ENCODE peak calls at places on chromosomes 2 and 18, in nine cellular contexts. R is adrenal gland; I is mucosa of descending colon; B is CD4-positive, alpha-beta T cell; X is uterus; U is HepG2; E is kidney; O is fibroblast of pulmonary artery; V is B cell. C is an unnamed sample.
A peak's percentile ranks its signal among the peaks of the same experiment; 100 is the strongest.

GRCh38 chr2:66573866-66574265 is 138.9 kb downstream of the MEIS1 start:
- DNase-seq in O (no peak), B (no peak), U (no peak), V (no peak), R (no peak), I (no peak), X (no peak), E (no peak), C (no peak)

GRCh38 chr2:111120253-111121027 is at the start of gene BCL2L11:
- DNase-seq in O (peak; percentile 94), I (peak; percentile 96), X (peak; percentile 92), B (peak; percentile 85), E (peak; percentile 98), U (peak; percentile 89), V (peak; percentile 96), R (peak; percentile 96), C (peak; percentile 88)

GRCh38 chr2:37892436-37893114 is 32.5 kb upstream of the RMDN2 start:
- DNase-seq in X (no peak), R (no peak), O (no peak), B (no peak), V (peak; percentile 58), E (no peak), U (no peak), I (no peak), C (peak; percentile 22)

GRCh38 chr2:36539631-36540030 is 58.3 kb downstream of the FEZ2 start:
- DNase-seq in V (no peak), X (no peak), E (no peak), I (no peak), R (no peak), O (peak; percentile 24), B (no peak), U (no peak), C (peak; percentile 54)

GRCh38 chr18:60804412-60804811 is 431.8 kb upstream of the MC4R start:
- DNase-seq in X (no peak), V (no peak), B (no peak), I (no peak), O (no peak), U (no peak), E (no peak), R (no peak), C (no peak)

GRCh38 chr18:59180150-59180845 is 39.7 kb upstream of the GRP start:
- DNase-seq in B (no peak), X (no peak), U (no peak), E (no peak), I (no peak), O (peak; percentile 38), V (no peak), R (no peak), C (peak; percentile 74)

GRCh38 chr2:42309366-42309765 is 51.7 kb downstream of the COX7A2L start:
- DNase-seq in B (no peak), E (no peak), O (no peak), R (no peak), V (no peak), I (no peak), U (no peak), X (no peak), C (no peak)

GRCh38 chr18:49070552-49070951 is 119.8 kb upstream of the SMAD7 start:
- DNase-seq in R (no peak), I (no peak), U (peak; percentile 91), B (no peak), V (no peak), E (no peak), O (no peak), X (no peak), C (no peak)

GRCh38 chr2:111930875-111931274 is 32.5 kb downstream of the MERTK start:
- DNase-seq in O (peak; percentile 65), R (no peak), X (no peak), B (no peak), V (no peak), I (no peak), U (no peak), E (no peak), C (peak; percentile 40)

GRCh38 chr2:66569321-66569851 is 134.5 kb downstream of the MEIS1 start:
- DNase-seq in E (no peak), B (no peak), V (no peak), X (peak; percentile 40), R (peak; percentile 65), O (peak; percentile 75), I (no peak), U (no peak), C (peak; percentile 78)

GRCh38 chr18:23105581-23106219 is 29.6 kb upstream of the CABLES1 start:
- DNase-seq in X (no peak), I (peak; percentile 79), U (no peak), E (no peak), B (no peak), R (no peak), O (no peak), V (no peak), C (no peak)

GRCh38 chr18:23108496-23108895 is 26.8 kb upstream of the CABLES1 start:
- DNase-seq in B (no peak), I (no peak), X (no peak), E (no peak), U (no peak), O (peak; percentile 54), R (no peak), V (no peak), C (peak; percentile 85)

GRCh38 chr18:23105030-23105429 is 30.3 kb upstream of the CABLES1 start:
- DNase-seq in X (no peak), I (no peak), O (no peak), B (no peak), U (no peak), R (no peak), V (no peak), E (no peak), C (no peak)

GRCh38 chr18:23107718-23108117 is 27.6 kb upstream of the CABLES1 start:
- DNase-seq in U (no peak), R (no peak), O (no peak), V (no peak), B (no peak), X (no peak), I (no peak), E (no peak), C (no peak)

DNA sequence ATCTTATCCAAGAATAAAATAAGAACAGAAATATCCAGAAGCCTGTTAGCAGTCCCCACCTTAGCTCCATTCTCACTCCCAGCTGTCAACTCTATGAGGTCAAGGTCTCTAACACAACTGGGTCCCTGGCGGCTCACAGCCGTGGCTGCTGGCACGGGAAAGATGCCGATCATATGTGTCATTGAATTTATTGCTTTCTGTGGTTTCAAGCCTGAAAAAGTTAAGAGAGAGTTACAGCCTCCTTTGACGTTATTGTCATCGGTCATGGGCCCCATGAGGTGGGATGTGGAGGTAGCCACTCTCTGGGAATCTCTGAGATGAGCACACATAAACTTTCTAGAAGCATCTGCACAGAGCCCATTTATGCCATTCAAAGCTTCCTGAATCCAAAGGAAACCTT is 28.7 kb upstream of the CABLES1 start:
- DNase-seq in O (peak; percentile 77), E (no peak), B (no peak), R (peak; percentile 67), X (no peak), V (no peak), U (peak; percentile 78), I (peak; percentile 75), C (peak; percentile 96)
- TF ChIP-seq CTCF in O (no peak), E (no peak), B (no peak), R (no peak), X (no peak), V (no peak), U (no peak), I (no peak), C (peak; percentile 3)

GRCh38 chr2:150689600-150689999 is 202.1 kb upstream of the RND3 start:
- DNase-seq in X (no peak), O (peak; percentile 76), I (no peak), R (no peak), B (no peak), U (no peak), E (no peak), V (no peak), C (peak; percentile 66)
- TF ChIP-seq CTCF in X (no peak), O (no peak), I (no peak), R (no peak), B (no peak), U (no peak), E (no peak), V (no peak), C (no peak)

GRCh38 chr2:191758420-191759199 is 80.7 kb downstream of the NABP1 start:
- DNase-seq in X (no peak), R (peak; percentile 58), E (no peak), B (peak; percentile 49), U (peak; percentile 71), I (peak; percentile 39), V (peak; percentile 73), O (peak; percentile 44), C (peak; percentile 18)

GRCh38 chr2:191759650-191760049 is 81.7 kb downstream of the NABP1 start:
- DNase-seq in R (no peak), I (no peak), E (no peak), X (no peak), V (no peak), B (no peak), O (no peak), U (no peak), C (no peak)

GRCh38 chr2:191760655-191761054 is 82.7 kb downstream of the NABP1 start:
- DNase-seq in X (no peak), E (no peak), V (no peak), R (no peak), O (no peak), B (no peak), I (no peak), U (no peak), C (no peak)

GRCh38 chr2:191757256-191757655 is 79.3 kb downstream of the NABP1 start:
- DNase-seq in E (no peak), V (no peak), O (no peak), B (no peak), I (no peak), X (no peak), R (no peak), U (no peak), C (no peak)

DNA sequence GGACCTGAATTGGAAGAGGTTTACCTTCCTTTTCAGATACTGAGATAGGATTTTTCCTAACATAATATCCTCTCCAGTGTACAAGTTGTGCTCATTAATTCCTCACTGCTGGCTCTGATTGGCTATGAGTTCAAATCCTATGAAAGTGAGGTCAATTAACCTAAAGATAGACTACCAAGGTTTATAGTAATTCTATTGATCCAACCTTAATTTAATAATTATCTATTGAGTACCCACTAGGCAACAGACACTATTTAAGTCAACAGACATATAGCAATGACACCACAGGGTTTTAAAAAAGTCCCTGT is 81.2 kb downstream of the NABP1 start:
- DNase-seq in I (no peak), O (no peak), U (no peak), B (no peak), E (no peak), V (no peak), X (no peak), R (no peak), C (no peak)
- TF ChIP-seq CTCF in I (no peak), O (no peak), U (no peak), B (no peak), E (no peak), V (peak; percentile 17), X (no peak), R (no peak), C (no peak)

GRCh38 chr18:75072672-75073371 is 136.1 kb downstream of the PTGR3 start:
- DNase-seq in I (no peak), U (no peak), X (no peak), R (no peak), V (no peak), O (no peak), B (no peak), E (peak; percentile 61), C (no peak)
- TF ChIP-seq CTCF in I (no peak), U (peak; percentile 24), X (no peak), R (no peak), V (no peak), O (no peak), B (no peak), E (no peak), C (no peak)

C was measured in AG10803.